ENCODE peak calls at places on chromosomes 1 and 21, in nine cellular contexts. H, W, M, O, I, B, X, F and K are unnamed samples.

GRCh38 chr1:56456426-56457101 is 122.8 kb downstream of the PLPP3 start:
- DNase-seq in H (no peak), W (no peak), M (no peak), O (no peak), I (no peak), B (no peak), X (no peak), F (no peak), K (no peak)

GRCh38 chr1:47424336-47424982 is 8.4 kb downstream of the FOXE3 start:
- DNase-seq in H (no peak), W (no peak), M (no peak), O (no peak), I (peak), B (no peak), X (no peak), F (no peak), K (no peak)

GRCh38 chr1:2350486-2350885 is 40.9 kb downstream of the MORN1 start:
- DNase-seq in H (peak), W (no peak), M (no peak), O (no peak), I (no peak), B (no peak), X (no peak), F (no peak), K (no peak)

GRCh38 chr1:165050246-165050645 is 306.3 kb downstream of the LMX1A start:
- DNase-seq in H (no peak), W (no peak), M (no peak), O (no peak), I (no peak), B (no peak), X (no peak), F (no peak), K (no peak)

GRCh38 chr1:19481826-19482398 is 3.4 kb downstream of the CAPZB start:
- DNase-seq in H (no peak), W (no peak), M (no peak), O (no peak), I (peak), B (no peak), X (no peak), F (no peak), K (no peak)

GRCh38 chr1:200133123-200133522 is 105.6 kb downstream of the NR5A2 start:
- DNase-seq in H (no peak), W (no peak), M (no peak), O (no peak), I (no peak), B (no peak), X (no peak), F (no peak), K (no peak)

GRCh38 chr1:26580116-26580515 is 50.6 kb downstream of the RPS6KA1 start:
- DNase-seq in H (no peak), W (no peak), M (no peak), O (no peak), I (no peak), B (no peak), X (no peak), F (no peak), K (no peak)

GRCh38 chr1:102879439-102879993 is 228.8 kb downstream of the COL11A1 start:
- DNase-seq in H (no peak), W (no peak), M (no peak), O (no peak), I (no peak), B (no peak), X (no peak), F (no peak), K (no peak)

GRCh38 chr1:64948905-64949833 is 17.2 kb downstream of the JAK1 start:
- DNase-seq in H (no peak), W (no peak), M (no peak), O (no peak), I (no peak), B (no peak), X (no peak), F (no peak), K (no peak)

GRCh38 chr1:32274646-32275340 is 17.1 kb upstream of the HDAC1 start:
- DNase-seq in H (no peak), W (no peak), M (no peak), O (no peak), I (peak), B (no peak), X (no peak), F (no peak), K (no peak)

GRCh38 chr1:210683403-210684047 is 354.8 kb downstream of the HHAT start:
- DNase-seq in H (no peak), W (no peak), M (no peak), O (no peak), I (no peak), B (no peak), X (no peak), F (no peak), K (no peak)

GRCh38 chr1:184114818-184115398 is 63.4 kb downstream of the TSEN15 start:
- DNase-seq in H (no peak), W (no peak), M (no peak), O (no peak), I (no peak), B (peak), X (no peak), F (no peak), K (no peak)

GRCh38 chr1:205843031-205843859 is 6.7 kb downstream of the PM20D1 start:
- DNase-seq in H (no peak), W (no peak), M (peak), O (no peak), I (no peak), B (no peak), X (no peak), F (peak), K (no peak)

GRCh38 chr21:43864313-43864805 is 664 bp upstream of the AGPAT3 start:
- DNase-seq in H (no peak), W (peak), M (peak), O (peak), I (peak), B (peak), X (no peak), F (peak), K (peak)

GRCh38 chr1:227844320-227845114 is 29.0 kb downstream of the PRSS38 start:
- DNase-seq in H (no peak), W (no peak), M (no peak), O (no peak), I (no peak), B (no peak), X (no peak), F (no peak), K (no peak)

GRCh38 chr1:14135070-14135469 is 435.1 kb downstream of the PRDM2 start:
- DNase-seq in H (no peak), W (no peak), M (no peak), O (no peak), I (no peak), B (no peak), X (no peak), F (no peak), K (no peak)

GRCh38 chr1:152001631-152002584 is 8.2 kb upstream of the S100A10 start:
- DNase-seq in H (peak), W (peak), M (peak), O (peak), I (peak), B (peak), X (peak), F (peak), K (peak)

GRCh38 chr1:41365772-41366427 is 4.7 kb downstream of the FOXO6 start:
- DNase-seq in H (no peak), W (no peak), M (peak), O (no peak), I (peak), B (peak), X (no peak), F (no peak), K (no peak)

GRCh38 chr1:16175610-16176553 is 20.0 kb upstream of the EPHA2 start:
- DNase-seq in H (peak), W (no peak), M (no peak), O (no peak), I (no peak), B (no peak), X (peak), F (peak), K (no peak)

GRCh38 chr1:201530741-201531521 is 8.0 kb upstream of the NAV1 start:
- DNase-seq in H (peak), W (no peak), M (peak), O (no peak), I (peak), B (peak), X (peak), F (peak), K (no peak)

GRCh38 chr1:203025721-203026665 is at the start of gene PPFIA4:
- DNase-seq in H (peak), W (peak), M (peak), O (peak), I (peak), B (peak), X (peak), F (peak), K (peak)

GRCh38 chr1:208034135-208034534 is 123.2 kb upstream of the CD34 start:
- DNase-seq in H (no peak), W (no peak), M (no peak), O (no peak), I (no peak), B (no peak), X (no peak), F (no peak), K (no peak)

GRCh38 chr1:208033236-208033635 is 122.3 kb upstream of the CD34 start:
- DNase-seq in H (no peak), W (no peak), M (no peak), O (no peak), I (no peak), B (no peak), X (no peak), F (no peak), K (no peak)

GRCh38 chr1:208038303-208038702 is 127.4 kb upstream of the CD34 start:
- DNase-seq in H (no peak), W (no peak), M (no peak), O (no peak), I (no peak), B (no peak), X (no peak), F (no peak), K (no peak)

GRCh38 chr1:208036918-208037567 is 126.1 kb upstream of the CD34 start:
- DNase-seq in H (no peak), W (no peak), M (no peak), O (no peak), I (no peak), B (no peak), X (no peak), F (no peak), K (no peak)

DNA sequence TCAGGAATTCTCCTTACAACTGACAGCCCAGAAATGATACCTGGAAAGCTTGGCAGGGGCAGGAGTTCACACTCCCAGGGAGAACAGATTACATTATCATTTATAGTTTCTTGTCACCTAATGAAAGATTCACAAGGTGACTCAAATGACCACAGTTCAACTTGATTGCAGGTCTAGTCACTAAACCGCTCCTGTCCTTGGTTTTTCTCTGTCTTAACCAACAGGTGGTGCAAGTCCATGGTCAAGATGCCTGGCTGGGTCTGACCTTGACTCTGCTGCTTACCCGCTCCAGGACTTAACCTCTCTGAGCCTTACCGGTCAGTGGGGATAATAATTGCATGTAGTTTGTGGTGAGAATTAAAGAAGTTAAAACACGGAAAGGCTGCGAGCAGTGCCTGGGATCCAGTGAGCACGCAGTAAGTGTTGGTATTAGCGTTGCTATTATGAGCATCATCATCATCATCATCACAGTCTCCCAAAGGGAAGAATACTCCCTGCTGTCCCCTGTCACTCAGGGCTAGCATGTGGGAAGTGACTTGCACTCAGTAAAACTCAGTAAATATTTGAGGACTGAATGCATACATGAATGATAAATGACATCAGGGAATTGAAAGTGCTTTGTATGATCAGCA is 125.4 kb upstream of the CD34 start:
- DNase-seq in H (no peak), W (no peak), M (peak), O (no peak), I (peak), B (peak), X (no peak), F (no peak), K (no peak)
- TF ChIP-seq CTCF in H (no peak), W (no peak), M (peak), O (no peak), I (peak), B (no peak), X (no peak), F (no peak), K (no peak)

DNA sequence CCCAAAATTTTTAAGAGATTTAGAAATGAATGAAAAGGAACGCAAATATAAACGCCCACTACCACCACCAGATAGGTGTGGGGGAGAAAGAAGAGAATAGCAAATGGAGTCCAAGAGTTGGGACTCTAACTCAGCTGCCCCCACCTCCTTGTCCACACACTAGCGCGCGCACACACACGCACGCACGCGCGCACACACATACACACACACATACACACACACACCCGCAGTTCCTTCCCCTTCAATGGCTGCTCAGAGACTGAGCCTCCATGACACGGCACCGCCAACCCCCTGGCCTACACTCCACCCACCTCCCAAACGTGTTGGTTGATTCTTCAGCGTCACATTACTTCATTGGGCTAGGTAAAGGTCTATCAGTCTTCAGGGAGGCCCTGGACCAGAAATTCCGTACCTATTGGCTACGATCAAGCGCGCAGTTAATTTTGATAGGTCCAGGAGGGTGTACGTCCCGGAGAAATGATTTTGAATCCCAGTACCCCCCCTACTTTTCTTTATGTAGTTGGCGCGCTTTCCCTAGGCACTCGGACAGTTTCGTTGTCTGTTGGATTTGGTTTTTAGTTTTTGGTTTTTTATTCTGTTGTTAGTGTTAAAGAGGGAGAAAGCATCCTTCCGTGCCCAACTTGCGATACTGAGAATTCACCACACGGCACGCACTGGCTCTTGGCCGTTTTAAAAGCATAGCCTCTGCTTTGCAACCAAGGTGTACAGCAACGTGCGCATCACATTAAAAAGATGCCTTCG is at the start of gene ANP32E:
- DNase-seq in H (peak), W (peak), M (peak), O (peak), I (peak), B (peak), X (peak), F (peak), K (peak)
- TF ChIP-seq CTCF in H (peak), W (no peak), M (no peak), O (no peak), I (peak), B (peak), X (no peak), F (no peak), K (no peak)

DNA sequence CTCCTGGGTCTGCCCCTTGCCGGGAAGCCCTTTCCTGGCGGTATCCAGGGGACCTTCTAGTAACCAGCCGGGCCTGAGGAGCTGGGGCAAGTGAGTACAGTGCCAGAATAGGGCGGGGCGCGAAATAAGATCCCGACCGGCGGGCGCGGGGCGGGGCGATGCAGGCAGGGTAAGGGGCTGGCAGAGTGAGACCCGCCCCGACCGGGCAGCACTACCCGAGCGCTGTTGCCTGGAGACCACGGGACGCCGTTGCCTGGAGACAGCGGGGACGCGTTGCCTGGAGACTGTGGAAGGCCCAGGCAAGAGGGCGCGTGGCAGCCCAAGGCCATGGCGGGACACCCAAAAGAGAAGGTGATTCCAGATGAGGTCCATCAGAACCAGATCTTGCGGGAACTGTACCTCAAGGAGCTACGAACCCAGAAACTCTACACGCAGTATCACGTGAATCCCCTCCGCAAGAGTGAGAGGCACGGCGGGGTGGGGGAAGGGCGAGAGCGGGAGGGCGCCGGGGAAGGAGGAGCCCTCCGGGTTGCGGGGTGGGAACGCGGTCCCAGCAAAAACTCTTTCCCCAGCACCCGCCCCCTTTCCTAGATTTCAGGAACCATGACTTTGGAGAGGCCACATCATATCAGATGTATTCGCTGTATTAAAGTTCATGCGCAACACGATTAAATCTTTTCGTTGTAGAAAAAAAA is 24.3 kb downstream of the EBNA1BP2 start:
- DNase-seq in H (peak), W (peak), M (peak), O (peak), I (peak), B (no peak), X (peak), F (peak), K (no peak)
- TF ChIP-seq CTCF in H (no peak), W (no peak), M (no peak), O (no peak), I (no peak), B (no peak), X (no peak), F (no peak), K (no peak)

DNA sequence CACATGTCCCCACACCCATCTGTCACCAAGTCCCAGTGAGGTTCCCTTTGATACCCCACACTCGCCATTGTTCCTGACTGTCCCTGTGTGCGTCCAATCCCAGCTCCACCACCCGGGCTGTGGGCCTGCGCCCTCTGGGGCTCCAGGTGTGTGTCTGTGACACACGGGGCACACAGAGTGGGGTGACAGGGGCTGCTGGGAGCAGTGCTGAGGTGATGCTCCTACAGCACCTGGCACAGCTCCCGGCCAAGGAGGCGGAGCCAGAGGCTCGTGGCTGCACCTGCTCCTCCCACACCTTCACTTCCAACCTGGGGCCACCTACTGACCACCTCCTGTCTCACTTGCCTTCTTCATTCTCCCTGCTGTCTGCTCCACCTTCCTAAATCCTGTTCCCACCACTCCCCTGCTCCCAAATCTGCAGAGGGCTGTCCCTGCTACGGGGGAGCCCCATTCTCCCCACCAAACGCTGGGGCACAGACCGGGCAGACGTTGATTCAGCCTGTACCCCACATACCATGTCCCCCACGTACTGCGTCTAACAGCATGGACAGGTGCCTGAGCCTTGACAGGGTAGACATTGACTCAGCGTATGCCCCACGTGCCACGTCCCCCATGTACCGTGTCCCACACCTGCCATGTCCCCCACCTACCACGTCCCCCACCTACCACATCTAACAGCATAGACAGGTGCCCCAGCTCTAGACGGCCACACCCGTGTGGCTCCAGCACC is 16.4 kb downstream of the WDR4 start:
- DNase-seq in H (no peak), W (no peak), M (no peak), O (no peak), I (peak), B (no peak), X (no peak), F (no peak), K (no peak)
- TF ChIP-seq CTCF in H (no peak), W (no peak), M (no peak), O (no peak), I (peak), B (no peak), X (no peak), F (no peak), K (no peak)

GRCh38 chr1:52867060-52867845 is 24.7 kb downstream of the ZYG11A start:
- DNase-seq in H (no peak), W (no peak), M (peak), O (no peak), I (no peak), B (peak), X (no peak), F (no peak), K (no peak)
- TF ChIP-seq CTCF in H (no peak), W (no peak), M (no peak), O (no peak), I (no peak), B (no peak), X (no peak), F (no peak), K (no peak)